ENCODE peak calls at places on chromosomes 4 and X, in four cellular contexts. T is Peyer's patch, F is A549, L is H9. I is an unnamed sample.

GRCh38 chrX:84956304-84956703 is 47.4 kb upstream of the APOOL start:
- DNase-seq in T (no peak), F (no peak), L (no peak), I (no peak)

GRCh38 chrX:15721911-15722310 is 16.2 kb upstream of the CA5B start:
- DNase-seq in T (no peak), F (no peak), L (no peak), I (no peak)

GRCh38 chrX:57918750-57919436 is 8.6 kb upstream of the ZXDA start:
- DNase-seq in T (no peak), F (no peak), L (no peak), I (no peak)

GRCh38 chr4:89661490-89661889 is 175.5 kb downstream of the SNCA start:
- DNase-seq in T (no peak), F (no peak), L (no peak), I (peak)

GRCh38 chrX:1443496-1444075 is 9.1 kb downstream of the ASMTL start:
- DNase-seq in T (no peak), F (no peak), L (peak), I (no peak)

GRCh38 chr4:107380190-107380589 is 339.8 kb downstream of the PAPSS1 start:
- DNase-seq in T (no peak), F (no peak), L (no peak), I (no peak)

GRCh38 chr4:57190651-57191481 is 80.7 kb upstream of the IGFBP7 start:
- DNase-seq in T (no peak), F (peak), L (peak), I (no peak)

GRCh38 chrX:98795636-98796035 is 1614.4 kb downstream of the PCDH19 start:
- DNase-seq in T (no peak), F (no peak), L (no peak), I (peak)

GRCh38 chr4:80309301-80310004 is 26.1 kb upstream of the CFAP299 start:
- DNase-seq in T (no peak), F (no peak), L (no peak), I (peak)

GRCh38 chrX:112840382-112841113 is at the start of gene AMOT:
- DNase-seq in T (peak), F (peak), L (peak), I (peak)

GRCh38 chrX:23779025-23779424 is 3.9 kb upstream of the SAT1 start:
- DNase-seq in T (no peak), F (peak), L (no peak), I (peak)

GRCh38 chr4:8869002-8869878 is 2.4 kb downstream of the HMX1 start:
- DNase-seq in T (no peak), F (no peak), L (no peak), I (no peak)

GRCh38 chr4:159290321-159291030 is 187.6 kb downstream of the RAPGEF2 start:
- DNase-seq in T (no peak), F (no peak), L (no peak), I (no peak)

GRCh38 chr4:76377922-76378321 is 43.0 kb downstream of the CCDC158 start:
- DNase-seq in T (no peak), F (peak), L (no peak), I (peak)

GRCh38 chr4:37635155-37635554 is 51.0 kb downstream of the RELL1 start:
- DNase-seq in T (no peak), F (no peak), L (no peak), I (no peak)

GRCh38 chr4:24975505-24975904 is 55.2 kb downstream of the LGI2 start:
- DNase-seq in T (no peak), F (no peak), L (no peak), I (no peak)

GRCh38 chr4:39446842-39447573 is 11.7 kb downstream of the RPL9 start:
- DNase-seq in T (peak), F (no peak), L (peak), I (peak)

GRCh38 chr4:128525387-128525786 is 237.8 kb upstream of the PGRMC2 start:
- DNase-seq in T (no peak), F (no peak), L (no peak), I (no peak)

GRCh38 chr4:39821951-39822350 is 124.0 kb downstream of the UBE2K start:
- DNase-seq in T (no peak), F (no peak), L (no peak), I (no peak)

GRCh38 chr4:10040049-10040892 is 19.0 kb upstream of the SLC2A9 start:
- DNase-seq in T (no peak), F (no peak), L (no peak), I (no peak)

GRCh38 chr4:83536649-83537352 is 893 bp downstream of the GPAT3 start:
- DNase-seq in T (no peak), F (no peak), L (no peak), I (no peak)

GRCh38 chr4:136664988-136665387 is 867.3 kb downstream of the PCDH18 start:
- DNase-seq in T (no peak), F (no peak), L (no peak), I (no peak)

GRCh38 chrX:47311857-47312774 is 58.3 kb upstream of the ZNF157 start:
- DNase-seq in T (no peak), F (peak), L (peak), I (peak)

GRCh38 chr4:122930877-122931276 is 8.5 kb upstream of the NUDT6 start:
- DNase-seq in T (no peak), F (no peak), L (no peak), I (peak)

GRCh38 chrX:39652336-39652735 is 445.4 kb downstream of the BCOR start:
- DNase-seq in T (no peak), F (peak), L (peak), I (no peak)

DNA sequence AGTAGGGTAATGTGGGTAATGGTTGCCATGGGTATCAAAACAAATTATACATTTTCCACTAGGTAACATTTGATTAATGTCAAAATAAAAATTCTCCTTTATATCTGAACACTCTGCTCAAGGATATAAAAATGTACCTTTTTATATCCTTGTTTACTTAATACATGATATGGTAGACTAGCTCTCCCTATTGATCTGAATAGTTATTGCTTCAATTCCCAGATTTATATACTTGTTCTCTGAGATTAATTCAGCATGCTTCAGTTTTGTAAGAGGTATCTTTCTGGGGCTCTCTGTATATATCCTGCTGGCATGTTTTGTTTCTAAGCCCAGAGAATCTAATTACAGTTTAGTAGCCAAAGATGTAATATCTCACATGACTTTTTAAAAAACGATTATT is 169.7 kb downstream of the NPNT start:
- DNase-seq in T (no peak), F (no peak), L (no peak), I (no peak)
- TF ChIP-seq CTCF in T (no peak), F (no peak), L (no peak), I (no peak)

DNA sequence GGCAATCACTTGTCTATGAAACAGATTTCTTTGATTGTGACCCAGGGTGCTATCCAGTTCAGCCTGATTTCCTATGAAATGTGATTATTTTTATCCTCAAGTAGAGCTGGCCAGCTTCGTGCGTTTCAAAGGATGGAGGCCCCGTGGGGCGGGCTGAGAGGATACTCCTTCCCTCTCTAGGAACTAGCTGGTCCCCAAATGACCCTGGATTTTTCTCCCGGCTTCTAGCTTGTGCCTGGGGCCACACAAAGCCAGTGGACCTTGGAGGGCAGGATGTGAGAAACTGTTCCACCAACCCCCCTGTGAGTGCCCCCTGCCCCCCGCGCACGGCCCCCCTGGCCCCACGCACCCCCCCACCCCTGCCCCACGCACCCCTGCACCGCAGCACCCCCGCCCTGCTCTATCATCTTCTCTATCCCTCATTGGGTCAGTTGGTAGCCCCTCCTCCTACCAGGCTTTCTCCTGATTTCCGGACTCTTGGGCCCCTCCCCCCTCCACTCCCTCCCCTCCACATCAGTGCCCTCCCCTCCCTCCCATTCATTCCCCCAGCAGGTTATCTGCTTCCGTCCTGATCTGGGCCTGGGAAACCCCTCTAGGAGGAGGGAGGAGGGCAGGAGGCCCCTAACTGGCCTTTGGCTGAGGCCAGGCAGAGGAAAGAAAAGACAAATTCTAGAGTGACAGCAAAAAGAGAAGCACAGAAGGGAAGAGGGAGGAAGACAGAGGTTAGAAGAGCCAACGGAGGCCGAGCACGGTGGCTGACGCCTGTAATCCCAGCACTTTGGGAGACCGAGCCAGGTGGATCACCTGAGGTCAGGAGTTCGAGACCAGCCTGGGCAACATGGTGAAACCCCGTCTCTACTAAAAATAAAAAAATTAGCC is 3.3 kb downstream of the XPNPEP2 start:
- DNase-seq in T (no peak), F (no peak), L (peak), I (no peak)
- H3K27ac ChIP-seq in T (no peak), F (no peak), L (no peak), I (no peak)

GRCh38 chr4:151766691-151767090 is 5.9 kb upstream of the GATB start:
- DNase-seq in T (no peak), F (no peak), L (no peak), I (no peak)
- TF ChIP-seq CTCF in T (no peak), F (no peak), L (peak), I (no peak)

GRCh38 chrX:52923781-52924241 is 26.7 kb downstream of the FAM156B start:
- DNase-seq in T (no peak), F (no peak), L (no peak), I (peak)
- H3K27ac ChIP-seq in T (peak), F (peak), L (no peak), I (peak)

GRCh38 chr4:7554885-7555284 is 120.2 kb upstream of the PSAPL1 start:
- DNase-seq in T (no peak), F (no peak), L (no peak), I (no peak)
- TF ChIP-seq CTCF in T (no peak), F (no peak), L (peak), I (no peak)

I was measured in RWPE1.